ENCODE peak calls at places on chromosome 20, in four cellular contexts. D, C, S and G are unnamed samples.

GRCh38 chr20:57695012-57695411 is 14.8 kb downstream of the PMEPA1 start:
- ATAC-seq in D (no peak), C (peak; percentile 8), S (no peak), G (no peak)

GRCh38 chr20:41476013-41476441 is 109.4 kb upstream of the EMILIN3 start:
- ATAC-seq in D (no peak), C (no peak), S (peak; percentile 80), G (peak; percentile 74)

GRCh38 chr20:45432294-45432693 is 16.4 kb downstream of the PIGT start:
- ATAC-seq in D (no peak), C (no peak), S (no peak), G (no peak)

GRCh38 chr20:24766143-24766527 is 182.9 kb upstream of the CST7 start:
- ATAC-seq in D (no peak), C (no peak), S (no peak), G (no peak)

GRCh38 chr20:61757678-61758555 is 307.8 kb downstream of the TAF4 start:
- ATAC-seq in D (no peak), C (no peak), S (no peak), G (no peak)

GRCh38 chr20:45452238-45452637 is 17.3 kb upstream of the WFDC2 start:
- ATAC-seq in D (no peak), C (no peak), S (no peak), G (no peak)

GRCh38 chr20:49890651-49891361 is 24.5 kb downstream of the SPATA2 start:
- ATAC-seq in D (no peak), C (no peak), S (peak; percentile 47), G (no peak)

GRCh38 chr20:33647603-33648395 is 14.3 kb upstream of the C20orf144 start:
- ATAC-seq in D (peak; percentile 82), C (no peak), S (peak; percentile 41), G (peak; percentile 35)

GRCh38 chr20:50318709-50319108 is 128.1 kb downstream of the CEBPB start:
- ATAC-seq in D (no peak), C (no peak), S (no peak), G (no peak)

GRCh38 chr20:63017826-63018411 is 11.2 kb upstream of the BHLHE23 start:
- ATAC-seq in D (peak; percentile 12), C (no peak), S (no peak), G (peak; percentile 15)

GRCh38 chr20:58071991-58072390 is 156.5 kb downstream of the ANKRD60 start:
- ATAC-seq in D (no peak), C (no peak), S (no peak), G (no peak)

GRCh38 chr20:16011519-16011918 is 561.7 kb downstream of the KIF16B start:
- ATAC-seq in D (no peak), C (no peak), S (no peak), G (no peak)

GRCh38 chr20:62330576-62331317 is 27.9 kb downstream of the ADRM1 start:
- ATAC-seq in D (no peak), C (no peak), S (no peak), G (no peak)